ENCODE peak calls at places on chromosomes 16 and 17, in ten cellular contexts. One of them, this sample, is unnamed.

GRCh38 chr16:72997141-72997542 is 50.8 kb downstream of the ZFHX3 start:
- DNase-seq in WTC11: no peak
- DNase-seq in C1 segment of cervical spinal cord: no peak
- DNase-seq in HFFc6: no peak
- DNase-seq in AG20443: no peak
- DNase-seq in HFF-Myc: no peak
- DNase-seq in GM20000: no peak
- DNase-seq in BJ: no peak
- DNase-seq in SHP77 treated with DMSO at 0.1 percent for 48 hours: no peak
- DNase-seq in NT2/D1: no peak
- DNase-seq in this sample: no peak

GRCh38 chr17:8859029-8859803 is 8.3 kb downstream of the PIK3R6 start:
- DNase-seq in WTC11: no peak
- DNase-seq in GM20000: no peak
- DNase-seq in BJ: peak
- DNase-seq in NT2/D1: no peak
- DNase-seq in SHP77 treated with DMSO at 0.1 percent for 48 hours: no peak
- DNase-seq in HFFc6: no peak
- DNase-seq in C1 segment of cervical spinal cord: peak
- DNase-seq in AG20443: peak
- DNase-seq in HFF-Myc: no peak
- DNase-seq in this sample: no peak

GRCh38 chr16:68607443-68607842 is 37.7 kb upstream of the CDH3 start:
- DNase-seq in WTC11: no peak
- DNase-seq in AG20443: no peak
- DNase-seq in C1 segment of cervical spinal cord: no peak
- DNase-seq in BJ: no peak
- DNase-seq in HFFc6: no peak
- DNase-seq in NT2/D1: no peak
- DNase-seq in HFF-Myc: no peak
- DNase-seq in GM20000: no peak
- DNase-seq in SHP77 treated with DMSO at 0.1 percent for 48 hours: no peak
- DNase-seq in this sample: no peak

GRCh38 chr17:63279498-63280230 is 166.4 kb downstream of the CYB561 start:
- DNase-seq in C1 segment of cervical spinal cord: no peak
- DNase-seq in HFFc6: peak
- DNase-seq in WTC11: no peak
- DNase-seq in SHP77 treated with DMSO at 0.1 percent for 48 hours: no peak
- DNase-seq in NT2/D1: no peak
- DNase-seq in BJ: peak
- DNase-seq in HFF-Myc: no peak
- DNase-seq in AG20443: no peak
- DNase-seq in GM20000: no peak
- DNase-seq in this sample: no peak

GRCh38 chr17:10613775-10614513 is 43.2 kb downstream of the MYH3 start:
- DNase-seq in C1 segment of cervical spinal cord: no peak
- DNase-seq in AG20443: peak
- DNase-seq in WTC11: no peak
- DNase-seq in HFFc6: peak
- DNase-seq in GM20000: no peak
- DNase-seq in SHP77 treated with DMSO at 0.1 percent for 48 hours: no peak
- DNase-seq in BJ: no peak
- DNase-seq in NT2/D1: no peak
- DNase-seq in HFF-Myc: no peak
- DNase-seq in this sample: no peak

GRCh38 chr17:63399316-63399715 is 46.8 kb downstream of the CYB561 start:
- DNase-seq in HFFc6: peak
- DNase-seq in SHP77 treated with DMSO at 0.1 percent for 48 hours: no peak
- DNase-seq in NT2/D1: no peak
- DNase-seq in BJ: peak
- DNase-seq in C1 segment of cervical spinal cord: no peak
- DNase-seq in WTC11: no peak
- DNase-seq in AG20443: peak
- DNase-seq in HFF-Myc: peak
- DNase-seq in GM20000: no peak
- DNase-seq in this sample: peak

GRCh38 chr16:56190903-56191806 is at the start of gene GNAO1:
- DNase-seq in AG20443: peak
- DNase-seq in WTC11: peak
- DNase-seq in C1 segment of cervical spinal cord: peak
- DNase-seq in BJ: no peak
- DNase-seq in GM20000: peak
- DNase-seq in SHP77 treated with DMSO at 0.1 percent for 48 hours: peak
- DNase-seq in NT2/D1: peak
- DNase-seq in HFFc6: no peak
- DNase-seq in HFF-Myc: no peak
- DNase-seq in this sample: no peak

GRCh38 chr17:82787081-82787848 is 35.4 kb downstream of the TBCD start:
- DNase-seq in GM20000: no peak
- DNase-seq in C1 segment of cervical spinal cord: peak
- DNase-seq in WTC11: no peak
- DNase-seq in NT2/D1: no peak
- DNase-seq in HFF-Myc: no peak
- DNase-seq in SHP77 treated with DMSO at 0.1 percent for 48 hours: no peak
- DNase-seq in HFFc6: no peak
- DNase-seq in BJ: peak
- DNase-seq in AG20443: peak
- DNase-seq in this sample: peak

GRCh38 chr16:67514382-67514828 is 14.2 kb upstream of the RIPOR1 start:
- DNase-seq in HFFc6: peak
- DNase-seq in AG20443: peak
- DNase-seq in GM20000: peak
- DNase-seq in BJ: peak
- DNase-seq in SHP77 treated with DMSO at 0.1 percent for 48 hours: peak
- DNase-seq in NT2/D1: peak
- DNase-seq in C1 segment of cervical spinal cord: no peak
- DNase-seq in HFF-Myc: peak
- DNase-seq in WTC11: peak
- DNase-seq in this sample: peak

GRCh38 chr17:78737332-78737731 is 44.7 kb downstream of the CYTH1 start:
- DNase-seq in HFF-Myc: no peak
- DNase-seq in BJ: peak
- DNase-seq in WTC11: no peak
- DNase-seq in GM20000: no peak
- DNase-seq in AG20443: peak
- DNase-seq in NT2/D1: no peak
- DNase-seq in SHP77 treated with DMSO at 0.1 percent for 48 hours: no peak
- DNase-seq in HFFc6: peak
- DNase-seq in C1 segment of cervical spinal cord: no peak
- DNase-seq in this sample: peak

GRCh38 chr16:65769776-65770438 is 596.6 kb upstream of the CDH5 start:
- DNase-seq in HFFc6: no peak
- DNase-seq in GM20000: no peak
- DNase-seq in C1 segment of cervical spinal cord: no peak
- DNase-seq in NT2/D1: no peak
- DNase-seq in HFF-Myc: no peak
- DNase-seq in BJ: no peak
- DNase-seq in AG20443: no peak
- DNase-seq in SHP77 treated with DMSO at 0.1 percent for 48 hours: no peak
- DNase-seq in WTC11: no peak
- DNase-seq in this sample: no peak

GRCh38 chr17:80732268-80732667 is 187.6 kb downstream of the RPTOR start:
- DNase-seq in C1 segment of cervical spinal cord: no peak
- DNase-seq in HFF-Myc: peak
- DNase-seq in SHP77 treated with DMSO at 0.1 percent for 48 hours: no peak
- DNase-seq in NT2/D1: no peak
- DNase-seq in HFFc6: peak
- DNase-seq in BJ: peak
- DNase-seq in WTC11: no peak
- DNase-seq in GM20000: no peak
- DNase-seq in AG20443: peak
- DNase-seq in this sample: peak

GRCh38 chr16:19168173-19169080 is at the start of gene SYT17:
- DNase-seq in BJ: no peak
- DNase-seq in C1 segment of cervical spinal cord: peak
- DNase-seq in HFFc6: no peak
- DNase-seq in AG20443: peak
- DNase-seq in NT2/D1: no peak
- DNase-seq in SHP77 treated with DMSO at 0.1 percent for 48 hours: peak
- DNase-seq in HFF-Myc: no peak
- DNase-seq in WTC11: peak
- DNase-seq in GM20000: peak
- DNase-seq in this sample: no peak

GRCh38 chr17:43982171-43982570 is 22.3 kb upstream of the NAGS start:
- DNase-seq in WTC11: no peak
- DNase-seq in HFF-Myc: no peak
- DNase-seq in HFFc6: no peak
- DNase-seq in SHP77 treated with DMSO at 0.1 percent for 48 hours: no peak
- DNase-seq in AG20443: no peak
- DNase-seq in BJ: no peak
- DNase-seq in C1 segment of cervical spinal cord: no peak
- DNase-seq in NT2/D1: no peak
- DNase-seq in GM20000: no peak
- DNase-seq in this sample: no peak

GRCh38 chr16:4663756-4664465 is 29.5 kb upstream of the NUDT16L1 start:
- DNase-seq in SHP77 treated with DMSO at 0.1 percent for 48 hours: no peak
- DNase-seq in HFFc6: no peak
- DNase-seq in BJ: no peak
- DNase-seq in HFF-Myc: no peak
- DNase-seq in GM20000: no peak
- DNase-seq in NT2/D1: no peak
- DNase-seq in WTC11: no peak
- DNase-seq in C1 segment of cervical spinal cord: peak
- DNase-seq in AG20443: no peak
- DNase-seq in this sample: no peak

This sample was measured in GM04503.